ENCODE peak calls at places on chromosomes 7 and 10, in six cellular contexts. I, N, F, C, J and L are unnamed samples.
A peak's percentile ranks its signal among the peaks of the same experiment; 100 is the strongest.

GRCh38 chr10:131183546-131184045 is 127.9 kb downstream of the TCERG1L start:
- DNase-seq in J (no peak), F (no peak), I (no peak), N (no peak), C (no peak), L (no peak)

GRCh38 chr10:63348210-63348850 is 117.4 kb downstream of the JMJD1C start:
- DNase-seq in I (peak; percentile 53), C (no peak), J (no peak), F (no peak), N (peak; percentile 19), L (no peak)

GRCh38 chr7:155258233-155258575 is 39.5 kb upstream of the INSIG1 start:
- DNase-seq in C (no peak), J (peak; percentile 37), I (no peak), F (no peak), N (peak; percentile 90), L (peak; percentile 26)

GRCh38 chr10:94500063-94500462 is 45.5 kb upstream of the HELLS start:
- DNase-seq in F (no peak), I (peak; percentile 31), J (no peak), C (peak; percentile 4), N (peak; percentile 9), L (no peak)

GRCh38 chr10:103941801-103942200 is 23.8 kb upstream of the STN1 start:
- DNase-seq in N (no peak), F (no peak), I (no peak), J (no peak), C (no peak), L (no peak)

GRCh38 chr10:124594240-124594639 is 132.6 kb downstream of the LHPP start:
- DNase-seq in I (no peak), J (no peak), N (no peak), F (no peak), C (no peak), L (no peak)

GRCh38 chr7:235576-236395 is 43.4 kb downstream of the FAM20C start:
- DNase-seq in I (no peak), C (no peak), F (no peak), N (peak; percentile 15), J (no peak), L (no peak)

GRCh38 chr7:64665980-64666674 is at the start of gene ZNF107:
- DNase-seq in N (peak; percentile 92), F (peak; percentile 84), J (peak; percentile 80), C (peak; percentile 76), I (peak; percentile 93), L (peak; percentile 72)

GRCh38 chr7:49596701-49597491 is 176.5 kb upstream of the VWC2 start:
- DNase-seq in J (no peak), F (no peak), I (no peak), N (no peak), C (no peak), L (no peak)

GRCh38 chr10:35502697-35503096 is 102.4 kb upstream of the GJD4 start:
- DNase-seq in I (no peak), N (no peak), C (no peak), J (no peak), F (no peak), L (no peak)

GRCh38 chr7:95718556-95719410 is 53.6 kb upstream of the DYNC1I1 start:
- DNase-seq in J (no peak), F (no peak), I (peak; percentile 10), C (no peak), N (peak; percentile 45), L (no peak)

GRCh38 chr7:44059219-44060090 is 5.9 kb downstream of the PGAM2 start:
- DNase-seq in F (no peak), I (no peak), J (no peak), N (no peak), C (no peak), L (no peak)

GRCh38 chr10:78549536-78549935 is 515.9 kb downstream of the RPS24 start:
- DNase-seq in N (no peak), F (no peak), C (no peak), I (no peak), J (no peak), L (no peak)

GRCh38 chr10:46033602-46034011 is 3.2 kb upstream of the NCOA4 start:
- DNase-seq in N (peak; percentile 63), I (peak; percentile 51), F (no peak), J (peak; percentile 67), C (peak; percentile 35), L (no peak)

GRCh38 chr10:29081971-29082699 is 206.7 kb upstream of the LYZL1 start:
- DNase-seq in C (no peak), J (no peak), I (no peak), F (no peak), N (no peak), L (no peak)

GRCh38 chr10:102868976-102869289 is 337 bp upstream of the AS3MT start:
- DNase-seq in C (no peak), I (no peak), F (no peak), J (no peak), N (peak; percentile 19), L (no peak)

GRCh38 chr10:131099028-131099427 is 212.5 kb downstream of the TCERG1L start:
- DNase-seq in C (no peak), N (no peak), F (no peak), J (no peak), I (no peak), L (no peak)

GRCh38 chr7:140360697-140361229 is 37.6 kb downstream of the SLC37A3 start:
- DNase-seq in C (no peak), I (no peak), F (no peak), J (no peak), N (no peak), L (no peak)

GRCh38 chr10:8174762-8175161 is 120.3 kb downstream of the GATA3 start:
- DNase-seq in C (no peak), F (no peak), I (peak; percentile 40), J (no peak), N (no peak), L (no peak)

GRCh38 chr10:100510533-100511308 is 8.9 kb downstream of the SEC31B start:
- DNase-seq in C (no peak), J (no peak), N (no peak), F (no peak), I (no peak), L (no peak)

GRCh38 chr10:27192284-27192683 is 37.1 kb downstream of the MASTL start:
- DNase-seq in J (peak; percentile 63), C (peak; percentile 25), N (peak; percentile 95), I (no peak), F (no peak), L (peak; percentile 50)

GRCh38 chr10:69716711-69717560 is 84.8 kb upstream of the COL13A1 start:
- DNase-seq in N (peak; percentile 49), C (peak; percentile 79), J (no peak), F (no peak), I (peak; percentile 86), L (no peak)

GRCh38 chr7:95579318-95579717 is 17.0 kb downstream of the PDK4 start:
- DNase-seq in I (no peak), F (no peak), N (no peak), C (no peak), J (no peak), L (no peak)

GRCh38 chr10:103678104-103678526 is 177.3 kb downstream of the SH3PXD2A start:
- DNase-seq in J (peak; percentile 99), N (peak; percentile 99), F (peak; percentile 75), C (peak; percentile 94), I (no peak), L (peak; percentile 93)

GRCh38 chr10:119412831-119413737 is 129.4 kb downstream of the RGS10 start:
- DNase-seq in J (no peak), I (peak; percentile 82), C (peak; percentile 49), N (peak; percentile 65), F (no peak), L (peak; percentile 26)

GRCh38 chr10:80137031-80137712 is 4.6 kb downstream of the PLAC9 start:
- DNase-seq in F (no peak), J (peak; percentile 41), C (peak; percentile 61), I (no peak), N (peak; percentile 86), L (no peak)

GRCh38 chr7:38007096-38007495 is 86.7 kb downstream of the EPDR1 start:
- DNase-seq in F (no peak), J (no peak), N (no peak), C (no peak), I (no peak), L (no peak)

GRCh38 chr10:7193369-7193768 is 217.5 kb downstream of the SFMBT2 start:
- DNase-seq in C (no peak), I (no peak), N (no peak), J (no peak), F (no peak), L (no peak)

GRCh38 chr7:99625321-99625720 is 8.6 kb downstream of the ZSCAN25 start:
- DNase-seq in C (no peak), I (no peak), F (no peak), J (no peak), N (no peak), L (no peak)

GRCh38 chr7:20776942-20777341 is 9.7 kb downstream of the SP8 start:
- DNase-seq in J (no peak), F (no peak), C (no peak), N (no peak), I (no peak), L (no peak)

GRCh38 chr7:20778063-20778721 is 8.5 kb downstream of the SP8 start:
- DNase-seq in J (no peak), F (peak; percentile 25), C (peak; percentile 84), N (no peak), I (peak; percentile 83), L (no peak)

GRCh38 chr7:20777377-20778062 is 9.2 kb downstream of the SP8 start:
- DNase-seq in F (no peak), C (no peak), N (no peak), I (no peak), J (no peak), L (no peak)

GRCh38 chr7:20776214-20776875 is 10.3 kb downstream of the SP8 start:
- DNase-seq in C (no peak), I (no peak), N (no peak), J (no peak), F (no peak), L (no peak)

GRCh38 chr7:20779041-20779440 is 7.6 kb downstream of the SP8 start:
- DNase-seq in F (no peak), I (no peak), N (no peak), J (no peak), C (no peak), L (no peak)
- H3K4me3 ChIP-seq in F (no peak overlapping the region), I (no peak overlapping the region), N (no peak overlapping the region), J (no peak overlapping the region), C (no peak overlapping the region), L (no peak overlapping the region)

GRCh38 chr7:85185355-85186082 is 1.3 kb downstream of the SEMA3D start:
- DNase-seq in F (peak; percentile 4), J (no peak), C (peak; percentile 78), N (peak; percentile 75), I (no peak), L (no peak)
- H3K4me3 ChIP-seq in F (no peak overlapping the region), J (peak overlapping the region; percentile 80), C (peak overlapping the region; percentile 78), N (peak overlapping the region; percentile 64), I (no peak overlapping the region), L (peak overlapping the region; percentile 78)

GRCh38 chr10:50605280-50606270 is 18.2 kb downstream of the SGMS1 start:
- DNase-seq in J (peak; percentile 90), F (peak; percentile 7), I (peak; percentile 73), C (peak; percentile 79), N (peak; percentile 95), L (peak; percentile 82)
- H3K4me3 ChIP-seq in J (no peak overlapping the region), F (no peak overlapping the region), I (no peak overlapping the region), C (no peak overlapping the region), N (no peak overlapping the region), L (no peak overlapping the region)

DNA sequence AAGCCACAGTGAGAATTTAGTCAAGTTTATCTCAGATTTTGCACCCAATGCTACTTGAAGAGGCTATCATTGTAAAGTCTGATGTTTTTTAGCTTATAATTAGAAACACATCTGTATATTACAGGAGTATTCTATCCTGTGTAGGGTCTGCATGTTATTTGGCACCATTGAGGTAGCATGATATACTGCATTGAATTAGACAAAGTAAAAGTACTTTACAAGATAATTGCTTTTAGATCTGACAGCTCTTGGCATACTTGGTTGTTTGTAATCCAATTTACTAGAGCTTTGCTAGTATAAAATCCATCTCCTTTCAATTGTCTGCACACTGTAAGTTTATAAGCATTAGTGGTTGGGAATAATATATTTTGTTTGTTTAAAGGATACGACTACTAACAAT is 714.3 kb downstream of the ANKRD7 start:
- DNase-seq in N (no peak), J (no peak), I (no peak), F (no peak), C (no peak), L (no peak)
- H3K4me3 ChIP-seq in N (no peak overlapping the region), J (no peak overlapping the region), I (no peak overlapping the region), F (no peak overlapping the region), C (no peak overlapping the region), L (no peak overlapping the region)